ENCODE peak calls at places on chromosomes 11 and 22, in seven cellular contexts. X, A, K, R, Z, T and V are unnamed samples.

GRCh38 chr11:3781423-3781822 is 15.9 kb downstream of the NUP98 start:
- DNase-seq in X (no peak), A (no peak), K (no peak), R (no peak), Z (no peak), T (peak; percentile 61), V (no peak)

GRCh38 chr22:41254230-41254629 is 13.5 kb upstream of the CHADL start:
- DNase-seq in X (no peak), A (no peak), K (no peak), R (no peak), Z (no peak), T (no peak), V (no peak)

GRCh38 chr11:783581-784015 is 6.3 kb downstream of the CEND1 start:
- DNase-seq in X (peak; percentile 87), A (peak; percentile 78), K (no peak), R (no peak), Z (no peak), T (peak; percentile 72), V (no peak)

GRCh38 chr11:69912911-69913451 is 93.8 kb upstream of the FGF3 start:
- DNase-seq in X (no peak), A (no peak), K (no peak), R (no peak), Z (no peak), T (no peak), V (no peak)

GRCh38 chr22:37485006-37485713 is 1.0 kb downstream of the MFNG start:
- DNase-seq in X (no peak), A (no peak), K (peak; percentile 18), R (no peak), Z (peak; percentile 51), T (no peak), V (no peak)

GRCh38 chr22:39534591-39535301 is 2.2 kb upstream of the RPS19BP1 start:
- DNase-seq in X (peak; percentile 92), A (peak; percentile 48), K (peak; percentile 81), R (peak; percentile 30), Z (peak; percentile 58), T (peak; percentile 45), V (peak; percentile 87)

GRCh38 chr11:16007514-16007913 is 348.8 kb downstream of the SOX6 start:
- DNase-seq in X (no peak), A (no peak), K (no peak), R (no peak), Z (no peak), T (no peak), V (no peak)

GRCh38 chr11:17609536-17610401 is 62.7 kb downstream of the OTOG start:
- DNase-seq in X (no peak), A (no peak), K (no peak), R (no peak), Z (no peak), T (no peak), V (no peak)

GRCh38 chr11:30452842-30453241 is 129.9 kb downstream of the ARL14EP start:
- DNase-seq in X (no peak), A (no peak), K (no peak), R (no peak), Z (no peak), T (no peak), V (no peak)

GRCh38 chr22:44898236-44898635 is 111.6 kb downstream of the PHF21B start:
- DNase-seq in X (no peak), A (no peak), K (no peak), R (no peak), Z (no peak), T (no peak), V (no peak)